ENCODE peak calls at places on chromosomes 7 and 10, in nine cellular contexts. M is endothelial cell of umbilical vein, A is body of pancreas, N is gastrocnemius medialis, L is K562, P is HCT116, B is A549, I is adrenal gland, Q is stomach. V is an unnamed sample. For H3K4me1, the result is how much of the 10 kb centered on the place peaks cover.

GRCh38 chr10:24456319-24456718 is 247.4 kb downstream of the KIAA1217 start:
- DNase-seq in L (no peak), N (no peak), M (no peak), B (no peak), Q (no peak), P (no peak), A (peak), I (no peak), V (no peak)

GRCh38 chr7:41222704-41223103 is 480.2 kb downstream of the INHBA start:
- DNase-seq in Q (no peak), A (no peak), L (no peak), P (no peak), B (no peak), M (peak), N (no peak), I (no peak), V (no peak)

GRCh38 chr10:101291254-101292193 is 62.3 kb upstream of the LBX1 start:
- DNase-seq in N (peak), I (peak), M (peak), P (no peak), B (peak), A (peak), L (peak), Q (peak), V (peak)

GRCh38 chr7:45599851-45600706 is 25.9 kb downstream of the ADCY1 start:
- DNase-seq in Q (peak), I (peak), P (no peak), N (no peak), A (no peak), B (no peak), L (no peak), M (no peak), V (no peak)

GRCh38 chr10:116899626-116900025 is 50.3 kb downstream of the ENO4 start:
- DNase-seq in Q (no peak), A (no peak), N (no peak), L (no peak), B (no peak), P (no peak), M (no peak), I (no peak), V (no peak)

GRCh38 chr10:36254191-36254590 is 612.1 kb upstream of the FZD8 start:
- DNase-seq in M (peak), B (no peak), I (peak), N (peak), P (no peak), Q (peak), L (no peak), A (peak), V (peak)

GRCh38 chr10:51666476-51666875 is 32.9 kb downstream of the CSTF2T start:
- DNase-seq in N (no peak), M (no peak), L (no peak), B (no peak), A (no peak), I (no peak), Q (no peak), P (no peak), V (no peak)

GRCh38 chr7:80770061-80770460 is 131.6 kb downstream of the CD36 start:
- DNase-seq in L (no peak), P (no peak), N (no peak), A (no peak), M (no peak), B (no peak), I (no peak), Q (no peak), V (no peak)

GRCh38 chr7:29281782-29282541 is 87.4 kb downstream of the CHN2 start:
- DNase-seq in B (no peak), L (no peak), Q (no peak), N (peak), M (no peak), A (peak), P (no peak), I (peak), V (no peak)

GRCh38 chr7:46747222-46747621 is 826.1 kb upstream of the IGFBP3 start:
- DNase-seq in B (no peak), N (no peak), P (peak), I (no peak), Q (no peak), L (no peak), A (no peak), M (no peak), V (no peak)

GRCh38 chr7:55534262-55534915 is 37.9 kb downstream of the VOPP1 start:
- DNase-seq in Q (no peak), L (no peak), B (no peak), P (no peak), M (no peak), I (peak), A (peak), N (peak), V (peak)
- H3K4me1 ChIP-seq in Q (half or more), L (under half), B (under half), P (under half), M (under half), I (half or more), A (under half), N (half or more), V (under half)

GRCh38 chr10:124744047-124744687 is at the start of gene FAM53B:
- DNase-seq in I (peak), A (peak), M (peak), B (peak), N (peak), Q (peak), P (peak), L (peak), V (peak)
- TF ChIP-seq POLR2A in I (peak), A (no peak), M (peak), B (no peak), N (peak), Q (no peak), P (peak), L (no peak), V (no peak)

DNA sequence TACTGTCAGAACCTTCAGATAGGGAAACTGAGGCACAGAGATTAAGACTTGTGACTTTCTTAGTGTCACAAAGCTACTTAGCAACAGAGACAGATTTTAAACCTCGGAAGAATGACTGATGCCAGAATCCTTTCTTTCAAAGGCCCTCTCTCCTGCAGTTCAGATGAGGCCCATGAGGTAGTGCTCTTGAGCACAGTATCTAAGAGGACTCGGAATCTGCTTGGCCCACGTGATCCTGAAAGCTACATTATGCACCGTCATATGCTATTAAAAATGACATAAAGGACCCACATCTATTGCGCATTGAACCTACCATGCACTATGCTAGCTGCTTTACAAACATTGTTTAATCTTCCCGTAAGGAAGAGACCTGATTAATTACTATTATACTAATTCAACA is 355.9 kb downstream of the SFMBT2 start:
- DNase-seq in A (no peak), L (peak), M (no peak), Q (no peak), B (peak), I (no peak), P (peak), N (no peak), V (no peak)
- TF ChIP-seq CTCF in A (no peak), L (peak), M (no peak), Q (no peak), B (no peak), I (peak), P (peak), N (no peak), V (no peak)

GRCh38 chr7:30473903-30474302 is 4.7 kb downstream of the NOD1 start:
- DNase-seq in A (no peak), N (no peak), I (no peak), P (no peak), L (no peak), Q (no peak), M (no peak), B (no peak), V (no peak)

GRCh38 chr7:30474893-30475292 is 3.7 kb downstream of the NOD1 start:
- DNase-seq in B (no peak), M (peak), L (no peak), P (no peak), N (no peak), A (peak), I (no peak), Q (no peak), V (no peak)

GRCh38 chr7:30474485-30474884 is 4.1 kb downstream of the NOD1 start:
- DNase-seq in L (no peak), A (no peak), B (no peak), P (no peak), I (no peak), Q (no peak), M (no peak), N (no peak), V (no peak)

GRCh38 chr7:30476401-30477145 is 2.0 kb downstream of the NOD1 start:
- DNase-seq in M (peak), A (no peak), Q (no peak), I (no peak), N (no peak), L (no peak), B (no peak), P (no peak), V (no peak)

DNA sequence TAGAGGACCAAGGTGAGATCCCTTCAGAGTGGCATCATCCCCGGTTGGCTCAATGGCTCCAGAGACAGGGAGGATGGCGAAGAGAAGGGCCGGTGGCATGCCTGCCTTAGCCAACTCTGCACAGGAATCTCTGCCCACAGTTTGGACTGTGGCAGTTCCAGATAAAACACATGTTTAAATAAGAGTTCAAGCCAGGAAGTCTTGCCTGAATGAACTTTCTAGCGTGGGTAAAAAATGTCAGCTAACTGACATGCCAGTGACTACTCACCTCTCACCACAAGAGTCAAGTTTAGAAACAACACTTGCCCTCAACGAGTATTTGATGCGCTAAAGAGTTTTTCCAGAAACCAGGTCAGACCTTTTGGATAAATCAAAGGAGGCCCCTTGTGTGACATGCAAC is 3.0 kb downstream of the NOD1 start:
- DNase-seq in M (peak), B (no peak), A (no peak), Q (no peak), N (no peak), I (no peak), L (no peak), P (no peak), V (no peak)
- H3K4me1 ChIP-seq in M (half or more), B (under half), A (under half), Q (half or more), N (half or more), I (half or more), L (under half), P (under half), V (under half)

GRCh38 chr10:60943372-60944158 is 420 bp downstream of the RHOBTB1 start:
- DNase-seq in M (peak), P (peak), Q (peak), A (peak), B (peak), L (peak), N (peak), I (peak), V (peak)
- TF ChIP-seq POLR2A in M (peak), P (no peak), Q (no peak), A (peak), B (peak), L (no peak), N (no peak), I (no peak), V (no peak)